ENCODE peak calls at places on chromosomes 12 and 14, in nine cellular contexts. J, S, U, I, A, G, M, L and T are unnamed samples.

GRCh38 chr14:51792819-51793218 is 67.6 kb upstream of the GNG2 start:
- DNase-seq in L (no peak), U (peak), G (no peak), J (no peak), S (no peak), A (no peak), M (peak), I (no peak), T (peak)

GRCh38 chr14:61511558-61511924 is 183.8 kb upstream of the HIF1A start:
- DNase-seq in S (no peak), G (no peak), A (no peak), J (peak), U (peak), M (no peak), L (no peak), I (no peak), T (no peak)

GRCh38 chr12:47882796-47883546 is 21.8 kb downstream of the VDR start:
- DNase-seq in A (no peak), S (no peak), M (no peak), G (no peak), J (peak), L (peak), I (no peak), U (no peak), T (no peak)

GRCh38 chr12:127640181-127640886 is 626.6 kb upstream of the TMEM132C start:
- DNase-seq in M (peak), L (no peak), A (no peak), I (no peak), S (no peak), G (no peak), J (no peak), U (peak), T (no peak)

GRCh38 chr12:103928736-103929050 is 1.5 kb upstream of the HSP90B1 start:
- DNase-seq in A (no peak), J (no peak), U (no peak), I (no peak), G (no peak), L (peak), S (no peak), M (no peak), T (no peak)

GRCh38 chr14:68464716-68465115 is 328.2 kb downstream of the ZFP36L1 start:
- DNase-seq in I (peak), J (peak), U (peak), A (no peak), S (no peak), L (no peak), M (peak), G (no peak), T (peak)

GRCh38 chr12:92503977-92504966 is 198.5 kb upstream of the PLEKHG7 start:
- DNase-seq in M (no peak), G (no peak), S (no peak), A (no peak), U (no peak), L (no peak), I (no peak), J (no peak), T (no peak)

GRCh38 chr12:39103552-39104165 is 198.3 kb upstream of the CPNE8 start:
- DNase-seq in L (no peak), U (peak), G (no peak), M (peak), J (peak), I (peak), S (no peak), A (no peak), T (peak)

GRCh38 chr12:29595071-29595755 is 97.7 kb upstream of the OVCH1 start:
- DNase-seq in U (no peak), S (no peak), A (no peak), L (no peak), I (no peak), M (no peak), J (no peak), G (no peak), T (no peak)

GRCh38 chr12:66014818-66015217 is 115.7 kb downstream of the LLPH start:
- DNase-seq in J (peak), G (no peak), S (no peak), U (peak), M (peak), I (peak), A (no peak), L (no peak), T (peak)

GRCh38 chr12:42756841-42757661 is 167.5 kb upstream of the PRICKLE1 start:
- DNase-seq in A (no peak), M (peak), J (peak), I (peak), U (peak), L (no peak), S (peak), G (no peak), T (peak)

GRCh38 chr12:132235116-132235820 is 91.0 kb downstream of the NOC4L start:
- DNase-seq in G (no peak), S (no peak), L (peak), I (no peak), M (no peak), U (no peak), J (no peak), A (no peak), T (no peak)

GRCh38 chr12:8036366-8036765 is 3.9 kb downstream of the FOXJ2 start:
- DNase-seq in U (no peak), A (no peak), I (no peak), L (no peak), S (no peak), M (no peak), J (no peak), G (peak), T (no peak)

GRCh38 chr12:92908108-92908507 is 21.0 kb downstream of the EEA1 start:
- DNase-seq in I (no peak), U (no peak), M (no peak), J (no peak), G (no peak), L (no peak), S (no peak), A (no peak), T (no peak)

DNA sequence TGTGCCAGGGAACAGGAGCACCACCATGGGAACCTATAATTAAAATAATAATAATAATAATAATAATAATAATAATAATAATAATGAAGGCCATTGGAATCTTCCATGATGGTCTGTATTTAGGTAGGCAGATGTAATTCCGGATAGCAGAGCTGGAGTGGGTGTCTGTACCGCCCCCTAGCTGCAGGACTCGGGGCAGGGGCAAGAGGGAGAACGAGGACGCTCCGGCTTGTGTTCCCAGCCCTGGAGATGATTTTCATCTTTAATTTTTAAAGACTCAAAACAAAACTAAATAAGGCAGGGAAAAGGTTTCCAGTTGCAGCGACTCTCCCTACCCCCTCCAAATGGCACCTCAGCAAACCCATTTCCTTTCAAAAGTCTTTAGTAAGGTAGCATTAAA is 501.1 kb downstream of the VRK1 start:
- DNase-seq in G (no peak), J (no peak), L (no peak), M (no peak), U (no peak), I (no peak), A (no peak), S (no peak), T (no peak)
- TF ChIP-seq CTCF in G (no peak), J (no peak), L (no peak), M (no peak), U (no peak), I (peak), A (no peak), S (peak), T (no peak)

DNA sequence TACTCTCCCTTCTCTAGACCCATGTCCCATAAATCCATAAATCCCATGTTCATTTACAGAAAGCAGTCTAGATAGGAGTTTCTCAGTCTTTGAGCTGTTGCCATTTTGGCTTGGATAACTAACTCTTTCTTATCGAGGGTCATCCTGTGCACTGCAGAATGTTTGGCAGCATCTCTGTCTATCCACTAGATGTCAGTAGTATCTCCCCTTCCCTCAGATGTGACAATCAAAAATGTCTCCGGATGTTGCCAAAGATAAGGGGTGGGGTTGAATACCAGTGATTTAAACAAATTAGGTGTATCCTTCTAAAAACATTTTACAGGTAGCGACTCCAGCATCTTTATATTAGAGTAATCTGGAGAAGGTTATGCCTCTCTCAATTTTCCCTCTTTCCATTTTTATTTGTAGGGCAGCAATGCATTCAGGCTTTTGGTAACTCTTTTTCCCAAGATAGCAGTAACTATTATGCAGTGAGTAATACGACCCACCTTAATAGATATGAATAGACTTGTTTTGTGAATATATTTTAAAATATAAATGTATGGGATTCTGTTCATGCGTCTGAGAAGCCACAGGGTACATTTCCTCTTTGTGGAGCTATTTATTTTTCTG is 100.7 kb downstream of the LRRK2 start:
- DNase-seq in U (peak), A (no peak), M (peak), I (peak), S (no peak), L (no peak), G (no peak), J (peak), T (peak)
- TF ChIP-seq CTCF in U (peak), A (no peak), M (peak), I (peak), S (peak), L (peak), G (no peak), J (peak), T (peak)

GRCh38 chr12:27233814-27234213 is 10.3 kb upstream of the STK38L start:
- DNase-seq in U (no peak), M (no peak), A (no peak), I (no peak), S (no peak), G (no peak), J (no peak), L (no peak), T (no peak)
- TF ChIP-seq CTCF in U (no peak), M (no peak), A (peak), I (no peak), S (peak), G (no peak), J (no peak), L (no peak), T (no peak)

DNA sequence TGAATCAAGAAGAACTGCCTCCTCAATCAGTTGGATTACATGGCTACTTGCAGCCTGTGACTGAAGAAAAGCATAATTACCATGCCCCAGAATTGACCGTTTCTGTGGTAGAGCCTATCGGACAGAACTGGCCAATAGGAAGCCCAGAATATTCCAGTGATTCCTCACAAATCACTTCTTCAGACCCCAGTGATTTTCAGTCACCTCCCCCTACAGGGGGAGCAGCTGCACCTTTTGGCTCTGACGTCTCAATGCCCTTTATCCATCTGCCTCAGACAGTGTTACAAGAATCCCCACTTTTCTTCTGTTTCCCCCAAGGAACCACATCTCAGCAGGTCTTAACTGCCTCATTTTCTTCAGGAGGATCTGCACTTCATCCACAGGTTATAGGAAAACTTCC is 80.8 kb downstream of the RAD52 start:
- DNase-seq in U (no peak), A (no peak), L (no peak), J (no peak), S (no peak), G (no peak), M (no peak), I (no peak), T (no peak)
- TF ChIP-seq CTCF in U (no peak), A (no peak), L (no peak), J (no peak), S (peak), G (no peak), M (peak), I (peak), T (peak)

GRCh38 chr14:55160989-55161388 is 30.4 kb downstream of the DLGAP5 start:
- DNase-seq in J (peak), G (no peak), S (no peak), M (peak), I (peak), U (peak), L (no peak), A (no peak), T (no peak)
- TF ChIP-seq CTCF in J (peak), G (no peak), S (no peak), M (peak), I (peak), U (peak), L (peak), A (peak), T (peak)